ENCODE peak calls at places on chromosomes 1 and 21, in nine cellular contexts. N, D, M, Q, G, V, I, Y and X are unnamed samples.
A peak's percentile ranks its signal among the peaks of the same experiment; 100 is the strongest.

GRCh38 chr1:67880056-67880601 is 46.9 kb upstream of the GNG12 start:
- DNase-seq in V (peak; percentile 52), M (no peak), Q (peak; percentile 35), N (peak; percentile 92), D (no peak), Y (no peak), I (no peak), G (no peak), X (no peak)

GRCh38 chr1:59136541-59137335 is 160.2 kb upstream of the FGGY start:
- DNase-seq in M (no peak), Y (no peak), D (no peak), Q (peak; percentile 79), V (no peak), N (peak; percentile 49), G (no peak), I (no peak), X (no peak)

GRCh38 chr1:31587720-31588423 is 11.6 kb downstream of the TINAGL1 start:
- DNase-seq in Y (peak; percentile 90), M (peak; percentile 60), I (no peak), V (peak; percentile 24), Q (peak; percentile 77), D (peak; percentile 85), G (peak; percentile 16), N (peak; percentile 30), X (no peak)

GRCh38 chr1:30601316-30602085 is 121.9 kb downstream of the MATN1 start:
- DNase-seq in V (no peak), I (no peak), D (no peak), Q (no peak), M (no peak), Y (no peak), G (no peak), N (no peak), X (no peak)

GRCh38 chr1:94783342-94784264 is 36.6 kb upstream of the SLC44A3 start:
- DNase-seq in N (peak; percentile 99), I (no peak), V (peak; percentile 80), Q (peak; percentile 92), D (no peak), M (no peak), G (no peak), Y (no peak), X (no peak)

GRCh38 chr1:248625166-248625565 is 9.7 kb downstream of the OR2T11 start:
- DNase-seq in D (no peak), Q (no peak), V (no peak), N (no peak), Y (no peak), G (no peak), I (no peak), M (no peak), X (no peak)

GRCh38 chr1:32919811-32920733 is 18.9 kb upstream of the TMEM54 start:
- DNase-seq in I (no peak), G (no peak), V (peak; percentile 28), D (no peak), Q (peak; percentile 44), N (peak; percentile 59), Y (no peak), M (no peak), X (no peak)

GRCh38 chr1:180268556-180269044 is 38.5 kb downstream of the LHX4 start:
- DNase-seq in N (no peak), Y (no peak), M (no peak), G (no peak), Q (no peak), D (no peak), V (no peak), I (no peak), X (no peak)

GRCh38 chr1:31954607-31955283 is 16.6 kb upstream of the PTP4A2 start:
- DNase-seq in Q (peak; percentile 89), G (no peak), D (no peak), M (no peak), V (peak; percentile 96), N (peak; percentile 99), Y (no peak), I (no peak), X (peak; percentile 83)

GRCh38 chr1:162548170-162548569 is 13.4 kb upstream of the UAP1 start:
- DNase-seq in G (no peak), Y (no peak), Q (peak; percentile 84), I (no peak), D (no peak), V (no peak), N (peak; percentile 94), M (no peak), X (no peak)

GRCh38 chr1:221494670-221495069 is 247.2 kb downstream of the DUSP10 start:
- DNase-seq in D (no peak), N (peak; percentile 33), Q (no peak), I (no peak), V (no peak), M (no peak), Y (no peak), G (no peak), X (no peak)

GRCh38 chr1:168145184-168146159 is 8.7 kb upstream of the GPR161 start:
- DNase-seq in Y (peak; percentile 91), N (peak; percentile 81), I (no peak), Q (peak; percentile 93), V (peak; percentile 68), M (peak; percentile 91), G (peak; percentile 65), D (peak; percentile 95), X (peak; percentile 55)

GRCh38 chr1:87787551-87787950 is 458.9 kb downstream of the LMO4 start:
- DNase-seq in Q (no peak), V (no peak), I (no peak), N (peak; percentile 43), M (no peak), D (no peak), Y (no peak), G (no peak), X (no peak)

GRCh38 chr1:59173721-59174120 is 123.2 kb upstream of the FGGY start:
- DNase-seq in M (no peak), I (no peak), D (no peak), N (peak; percentile 95), V (no peak), Q (peak; percentile 47), Y (no peak), G (no peak), X (no peak)

GRCh38 chr1:57094749-57095148 is 128.9 kb upstream of the C8B start:
- DNase-seq in N (no peak), Q (no peak), M (no peak), V (no peak), I (no peak), D (no peak), G (no peak), Y (no peak), X (no peak)

GRCh38 chr1:31788825-31789256 is 24.7 kb upstream of the ADGRB2 start:
- DNase-seq in V (peak; percentile 69), Q (peak; percentile 62), M (no peak), Y (peak; percentile 54), G (no peak), N (peak; percentile 84), I (no peak), D (no peak), X (peak; percentile 78)

GRCh38 chr1:160261526-160261877 is 847 bp downstream of the DCAF8 start:
- DNase-seq in D (no peak), I (no peak), M (peak; percentile 76), G (peak; percentile 80), Y (peak; percentile 67), V (peak; percentile 57), Q (peak; percentile 70), N (peak; percentile 85), X (peak; percentile 49)

GRCh38 chr1:247212012-247212411 is 40.2 kb upstream of the ZNF124 start:
- DNase-seq in Y (peak; percentile 78), V (no peak), G (no peak), I (no peak), D (no peak), M (no peak), N (no peak), Q (no peak), X (no peak)

GRCh38 chr1:26666855-26667254 is 29.0 kb upstream of the ARID1A start:
- DNase-seq in M (peak; percentile 15), Y (no peak), Q (no peak), G (no peak), V (no peak), D (no peak), N (peak; percentile 57), I (no peak), X (no peak)

GRCh38 chr1:17509320-17509719 is 30.2 kb upstream of the ARHGEF10L start:
- DNase-seq in Q (no peak), M (no peak), I (no peak), D (no peak), G (no peak), V (no peak), N (no peak), Y (no peak), X (no peak)

GRCh38 chr1:11158291-11158690 is 30.9 kb upstream of the ANGPTL7 start:
- DNase-seq in I (no peak), Q (no peak), N (no peak), D (no peak), Y (no peak), M (no peak), V (no peak), G (no peak), X (no peak)

GRCh38 chr1:150268342-150268705 is 492 bp downstream of the APH1A start:
- DNase-seq in Y (no peak), D (no peak), V (no peak), M (peak; percentile 45), Q (peak; percentile 44), G (peak; percentile 56), N (peak; percentile 44), I (no peak), X (no peak)

GRCh38 chr1:163709636-163710035 is 387.9 kb downstream of the NUF2 start:
- DNase-seq in G (no peak), D (no peak), V (no peak), Y (no peak), I (no peak), Q (peak; percentile 26), M (no peak), N (peak; percentile 7), X (no peak)

GRCh38 chr1:159924025-159924790 is 1.1 kb downstream of the TAGLN2 start:
- DNase-seq in N (peak; percentile 88), D (no peak), Q (peak; percentile 98), Y (peak; percentile 85), M (peak; percentile 87), G (peak; percentile 79), V (peak; percentile 87), I (no peak), X (peak; percentile 87)

GRCh38 chr1:109249654-109250401 is 489 bp downstream of the CELSR2 start:
- DNase-seq in M (no peak), I (no peak), G (no peak), D (no peak), Y (no peak), Q (peak; percentile 67), N (no peak), V (no peak), X (no peak)

GRCh38 chr1:234921266-234922062 is 207.2 kb downstream of the TOMM20 start:
- DNase-seq in D (no peak), G (no peak), M (no peak), I (no peak), Y (no peak), N (no peak), Q (peak; percentile 63), V (no peak), X (no peak)

GRCh38 chr1:57637155-57637554 is 213.3 kb upstream of the DAB1 start:
- DNase-seq in G (no peak), I (no peak), N (peak; percentile 91), D (no peak), Y (no peak), M (no peak), V (no peak), Q (peak; percentile 55), X (no peak)

GRCh38 chr1:3895951-3896325 is 4.1 kb downstream of the C1orf174 start:
- DNase-seq in D (no peak), M (no peak), G (no peak), I (no peak), V (no peak), N (no peak), Y (no peak), Q (no peak), X (no peak)

GRCh38 chr1:16410803-16411202 is 26.4 kb downstream of the SPATA21 start:
- DNase-seq in V (no peak), N (no peak), M (no peak), I (no peak), D (no peak), Y (no peak), Q (no peak), G (no peak), X (no peak)

GRCh38 chr1:89607888-89608626 is 24.9 kb upstream of the LRRC8C start:
- DNase-seq in Q (no peak), M (peak; percentile 75), V (no peak), N (peak; percentile 85), Y (no peak), D (no peak), I (no peak), G (peak; percentile 86), X (no peak)

GRCh38 chr21:44701541-44701940 is 4.6 kb downstream of the KRTAP10-12 start:
- DNase-seq in I (no peak), D (no peak), N (no peak), V (no peak), G (no peak), M (no peak), Y (no peak), Q (no peak), X (no peak)